ENCODE peak calls at places on chromosome 1, in eight cellular contexts. One of them, this sample, is unnamed.

GRCh38 chr1:117121589-117122296 is at the start of gene TRIM45:
- DNase-seq in psoas muscle: peak; percentile 97
- DNase-seq in activated gamma-delta T cell treated with anti-CD3 and anti-CD28 coated beads, Interleukin-2, amount 50 U/mL, for 16 hours: peak; percentile 65
- DNase-seq in astrocyte of the spinal cord: peak; percentile 99
- DNase-seq in Kasumi-1: peak; percentile 94
- DNase-seq in HCT116: peak; percentile 90
- DNase-seq in activated CD4-positive, alpha-beta T cell treated with anti-CD3 and anti-CD28 coated beads for 24 hours: peak; percentile 80
- DNase-seq in Caco-2: peak; percentile 94
- DNase-seq in this sample: peak; percentile 82

GRCh38 chr1:182680901-182681300 is 3.5 kb downstream of the RGS8 start:
- DNase-seq in psoas muscle: no peak
- DNase-seq in activated gamma-delta T cell treated with anti-CD3 and anti-CD28 coated beads, Interleukin-2, amount 50 U/mL, for 16 hours: no peak
- DNase-seq in astrocyte of the spinal cord: peak; percentile 17
- DNase-seq in Kasumi-1: no peak
- DNase-seq in HCT116: no peak
- DNase-seq in activated CD4-positive, alpha-beta T cell treated with anti-CD3 and anti-CD28 coated beads for 24 hours: no peak
- DNase-seq in Caco-2: peak; percentile 51
- DNase-seq in this sample: no peak

GRCh38 chr1:40308036-40308727 is 8.9 kb downstream of the COL9A2 start:
- DNase-seq in psoas muscle: no peak
- DNase-seq in activated gamma-delta T cell treated with anti-CD3 and anti-CD28 coated beads, Interleukin-2, amount 50 U/mL, for 16 hours: no peak
- DNase-seq in astrocyte of the spinal cord: no peak
- DNase-seq in Kasumi-1: no peak
- DNase-seq in HCT116: no peak
- DNase-seq in activated CD4-positive, alpha-beta T cell treated with anti-CD3 and anti-CD28 coated beads for 24 hours: no peak
- DNase-seq in Caco-2: no peak
- DNase-seq in this sample: no peak

GRCh38 chr1:233480198-233480597 is 133.7 kb upstream of the KCNK1 start:
- DNase-seq in psoas muscle: no peak
- DNase-seq in activated gamma-delta T cell treated with anti-CD3 and anti-CD28 coated beads, Interleukin-2, amount 50 U/mL, for 16 hours: no peak
- DNase-seq in astrocyte of the spinal cord: no peak
- DNase-seq in Kasumi-1: no peak
- DNase-seq in HCT116: no peak
- DNase-seq in activated CD4-positive, alpha-beta T cell treated with anti-CD3 and anti-CD28 coated beads for 24 hours: no peak
- DNase-seq in Caco-2: no peak
- DNase-seq in this sample: no peak

GRCh38 chr1:31587720-31588423 is 11.6 kb downstream of the TINAGL1 start:
- DNase-seq in psoas muscle: peak; percentile 52
- DNase-seq in activated gamma-delta T cell treated with anti-CD3 and anti-CD28 coated beads, Interleukin-2, amount 50 U/mL, for 16 hours: peak; percentile 19
- DNase-seq in astrocyte of the spinal cord: no peak
- DNase-seq in Kasumi-1: peak; percentile 52
- DNase-seq in HCT116: no peak
- DNase-seq in activated CD4-positive, alpha-beta T cell treated with anti-CD3 and anti-CD28 coated beads for 24 hours: peak; percentile 43
- DNase-seq in Caco-2: no peak
- DNase-seq in this sample: no peak

GRCh38 chr1:236702995-236703394 is 16.7 kb downstream of the ACTN2 start:
- DNase-seq in psoas muscle: no peak
- DNase-seq in activated gamma-delta T cell treated with anti-CD3 and anti-CD28 coated beads, Interleukin-2, amount 50 U/mL, for 16 hours: no peak
- DNase-seq in astrocyte of the spinal cord: no peak
- DNase-seq in Kasumi-1: no peak
- DNase-seq in HCT116: no peak
- DNase-seq in activated CD4-positive, alpha-beta T cell treated with anti-CD3 and anti-CD28 coated beads for 24 hours: no peak
- DNase-seq in Caco-2: no peak
- DNase-seq in this sample: no peak

GRCh38 chr1:18142471-18142870 is 34.9 kb downstream of the IGSF21 start:
- DNase-seq in psoas muscle: no peak
- DNase-seq in activated gamma-delta T cell treated with anti-CD3 and anti-CD28 coated beads, Interleukin-2, amount 50 U/mL, for 16 hours: no peak
- DNase-seq in astrocyte of the spinal cord: no peak
- DNase-seq in Kasumi-1: no peak
- DNase-seq in HCT116: no peak
- DNase-seq in activated CD4-positive, alpha-beta T cell treated with anti-CD3 and anti-CD28 coated beads for 24 hours: no peak
- DNase-seq in Caco-2: no peak
- DNase-seq in this sample: no peak

GRCh38 chr1:2980073-2980791 is 41.0 kb upstream of the ACTRT2 start:
- DNase-seq in psoas muscle: no peak
- DNase-seq in activated gamma-delta T cell treated with anti-CD3 and anti-CD28 coated beads, Interleukin-2, amount 50 U/mL, for 16 hours: no peak
- DNase-seq in astrocyte of the spinal cord: no peak
- DNase-seq in Kasumi-1: no peak
- DNase-seq in HCT116: no peak
- DNase-seq in activated CD4-positive, alpha-beta T cell treated with anti-CD3 and anti-CD28 coated beads for 24 hours: no peak
- DNase-seq in Caco-2: no peak
- DNase-seq in this sample: no peak

GRCh38 chr1:195568389-195568788 is 1039.9 kb downstream of the KCNT2 start:
- DNase-seq in psoas muscle: no peak
- DNase-seq in activated gamma-delta T cell treated with anti-CD3 and anti-CD28 coated beads, Interleukin-2, amount 50 U/mL, for 16 hours: no peak
- DNase-seq in astrocyte of the spinal cord: no peak
- DNase-seq in Kasumi-1: no peak
- DNase-seq in HCT116: no peak
- DNase-seq in activated CD4-positive, alpha-beta T cell treated with anti-CD3 and anti-CD28 coated beads for 24 hours: no peak
- DNase-seq in Caco-2: no peak
- DNase-seq in this sample: no peak

This sample was measured in GM18507.